ENCODE peak calls at places on chromosomes 2 and 18, in five cellular contexts. C is PC-9, I is cardiac muscle cell, U is mesendoderm, V is small intestine. T is an unnamed sample.

GRCh38 chr18:29605365-29605764 is 1428.4 kb upstream of the CDH2 start:
- DNase-seq in C (no peak), I (no peak), U (peak; percentile 15), V (no peak), T (no peak)

GRCh38 chr18:26227051-26227672 is 917 bp downstream of the TAF4B start:
- DNase-seq in C (no peak), I (peak; percentile 14), U (peak; percentile 72), V (no peak), T (no peak)

GRCh38 chr2:221961561-221961960 is 337.2 kb downstream of the PAX3 start:
- DNase-seq in C (no peak), I (no peak), U (no peak), V (no peak), T (no peak)

GRCh38 chr2:68632026-68632425 is 11.4 kb upstream of the PROKR1 start:
- DNase-seq in C (no peak), I (peak; percentile 16), U (no peak), V (no peak), T (no peak)

GRCh38 chr2:191114403-191114886 is 36.3 kb downstream of the STAT4 start:
- DNase-seq in C (no peak), I (peak; percentile 32), U (no peak), V (peak; percentile 12), T (no peak)

GRCh38 chr2:12896283-12897014 is 179.7 kb downstream of the TRIB2 start:
- DNase-seq in C (no peak), I (no peak), U (no peak), V (no peak), T (no peak)

GRCh38 chr2:127293386-127293757 is 572 bp downstream of the ERCC3 start:
- DNase-seq in C (no peak), I (no peak), U (peak; percentile 19), V (no peak), T (no peak)

GRCh38 chr2:10984418-10985130 is 72.8 kb downstream of the KCNF1 start:
- DNase-seq in C (no peak), I (no peak), U (no peak), V (no peak), T (no peak)

GRCh38 chr2:104043864-104044263 is 810.1 kb upstream of the POU3F3 start:
- DNase-seq in C (no peak), I (no peak), U (no peak), V (no peak), T (no peak)

GRCh38 chr2:143688248-143688647 is 559.0 kb downstream of the ARHGAP15 start:
- DNase-seq in C (no peak), I (no peak), U (no peak), V (no peak), T (no peak)

GRCh38 chr2:239302083-239302807 is 98.6 kb downstream of the HDAC4 start:
- DNase-seq in C (no peak), I (no peak), U (no peak), V (no peak), T (no peak)

GRCh38 chr2:48768669-48769068 is 13.1 kb upstream of the LHCGR start:
- DNase-seq in C (no peak), I (no peak), U (peak; percentile 63), V (no peak), T (no peak)

GRCh38 chr2:203720011-203720410 is 13.6 kb downstream of the CD28 start:
- DNase-seq in C (no peak), I (no peak), U (peak; percentile 91), V (peak; percentile 32), T (no peak)

GRCh38 chr18:3874593-3874992 is 424.6 kb downstream of the TGIF1 start:
- DNase-seq in C (no peak), I (no peak), U (no peak), V (no peak), T (no peak)

GRCh38 chr18:48622911-48623431 is 84.1 kb downstream of the CTIF start:
- DNase-seq in C (peak; percentile 54), I (no peak), U (peak; percentile 89), V (no peak), T (peak; percentile 82)

GRCh38 chr2:85308951-85309555 is 18.7 kb downstream of the TGOLN2 start:
- DNase-seq in C (no peak), I (peak; percentile 69), U (no peak), V (no peak), T (no peak)

GRCh38 chr2:216665240-216665639 is 30.1 kb downstream of the IGFBP5 start:
- DNase-seq in C (peak; percentile 81), I (peak; percentile 68), U (peak; percentile 88), V (peak; percentile 76), T (no peak)

GRCh38 chr18:48833701-48834394 is 116.9 kb downstream of the SMAD7 start:
- DNase-seq in C (no peak), I (peak; percentile 27), U (no peak), V (peak; percentile 41), T (no peak)

GRCh38 chr2:109692013-109692738 is 78.0 kb downstream of the SOWAHC start:
- DNase-seq in C (no peak), I (peak; percentile 38), U (no peak), V (no peak), T (no peak)

GRCh38 chr2:113980946-113981345 is 91.1 kb downstream of the ACTR3 start:
- DNase-seq in C (no peak), I (peak; percentile 87), U (no peak), V (no peak), T (no peak)

GRCh38 chr2:122063716-122064115 is 308.3 kb downstream of the TSN start:
- DNase-seq in C (no peak), I (no peak), U (no peak), V (no peak), T (no peak)

GRCh38 chr2:161796192-161796591 is 172.0 kb downstream of the SLC4A10 start:
- DNase-seq in C (no peak), I (peak; percentile 24), U (no peak), V (peak; percentile 1), T (no peak)

GRCh38 chr2:114925296-114926255 is 483.1 kb downstream of the DPP10 start:
- DNase-seq in C (no peak), I (no peak), U (no peak), V (no peak), T (no peak)

GRCh38 chr2:229392214-229392613 is 121.1 kb upstream of the PID1 start:
- DNase-seq in C (no peak), I (peak; percentile 84), U (no peak), V (no peak), T (no peak)

GRCh38 chr2:1609706-1610485 is 134.4 kb downstream of the PXDN start:
- DNase-seq in C (no peak), I (no peak), U (no peak), V (no peak), T (no peak)

GRCh38 chr2:219453691-219454131 is 19.1 kb downstream of the SPEG start:
- DNase-seq in C (peak; percentile 59), I (peak; percentile 95), U (peak; percentile 50), V (no peak), T (peak; percentile 24)

GRCh38 chr2:37585982-37586621 is 85.3 kb downstream of the CDC42EP3 start:
- DNase-seq in C (peak; percentile 43), I (peak; percentile 76), U (no peak), V (peak; percentile 43), T (peak; percentile 63)

GRCh38 chr18:48003426-48004349 is 73.2 kb upstream of the SMAD2 start:
- DNase-seq in C (peak; percentile 44), I (peak; percentile 52), U (peak; percentile 56), V (peak; percentile 60), T (no peak)

GRCh38 chr2:214246417-214246816 is 164.4 kb upstream of the VWC2L start:
- DNase-seq in C (no peak), I (no peak), U (no peak), V (no peak), T (no peak)

DNA sequence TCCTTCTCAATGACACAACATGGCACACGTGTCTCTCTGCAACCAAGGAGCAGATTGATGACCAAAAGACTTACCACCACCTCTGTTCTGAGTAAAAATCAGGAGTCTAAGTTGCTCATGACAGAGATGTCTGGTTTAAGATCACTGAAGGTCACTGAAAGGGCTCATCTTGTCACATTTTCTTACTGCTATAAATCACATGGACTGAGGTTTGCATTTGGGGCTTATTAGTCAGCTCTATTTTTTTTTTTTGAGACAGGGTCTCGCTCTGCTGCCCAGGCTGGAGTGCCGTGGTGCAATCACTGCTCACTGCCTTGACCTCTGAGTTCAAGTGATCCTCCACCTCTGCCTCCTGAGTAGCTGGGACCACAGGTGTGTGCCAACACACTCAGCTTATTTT is 19.4 kb downstream of the CFLAR start:
- DNase-seq in C (no peak), I (no peak), U (no peak), V (no peak), T (no peak)
- H3K4me3 ChIP-seq in C (no peak overlapping the region), I (no peak overlapping the region), U (no peak overlapping the region), V (no peak overlapping the region), T (no peak overlapping the region)

DNA sequence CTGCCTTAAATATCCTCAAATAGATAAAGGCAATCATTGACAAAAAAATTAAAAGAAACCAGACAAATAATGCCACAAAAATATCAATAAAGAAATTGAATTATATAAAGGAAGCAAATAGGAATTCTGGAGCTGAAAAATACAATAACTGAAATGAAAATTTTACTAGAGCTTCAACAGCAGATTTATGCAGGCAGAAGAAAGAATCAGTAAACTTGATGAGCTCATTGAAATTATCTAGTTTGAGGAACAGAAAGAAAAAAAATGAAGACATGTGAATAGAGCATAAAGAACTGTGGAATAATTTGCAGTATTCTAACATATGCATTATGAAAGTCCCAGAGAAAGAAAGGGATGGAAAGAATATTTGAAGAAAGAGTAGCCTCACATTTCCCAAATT is 41.9 kb upstream of the ZCCHC2 start:
- DNase-seq in C (no peak), I (no peak), U (no peak), V (no peak), T (no peak)
- H3K36me3 ChIP-seq in C (no peaks in the 10 kb centered on the region), I (no peaks in the 10 kb centered on the region), U (no peaks in the 10 kb centered on the region), V (no peaks in the 10 kb centered on the region), T (no peaks in the 10 kb centered on the region)

GRCh38 chr2:165289069-165289468 is 49.9 kb downstream of the SCN2A start:
- DNase-seq in C (no peak), I (no peak), U (no peak), V (no peak), T (no peak)
- H3K4me3 ChIP-seq in C (no peak overlapping the region), I (no peak overlapping the region), U (no peak overlapping the region), V (no peak overlapping the region), T (no peak overlapping the region)

GRCh38 chr2:233844836-233845235 is 9.5 kb downstream of the HJURP start:
- DNase-seq in C (no peak), I (no peak), U (no peak), V (no peak), T (no peak)
- H3K36me3 ChIP-seq in C (peaks cover 88% of the 10 kb centered on the region), I (peaks cover 30% of the 10 kb centered on the region), U (peaks cover 53% of the 10 kb centered on the region), V (no peaks in the 10 kb centered on the region), T (peaks cover 100% of the 10 kb centered on the region)

T was measured in SJSA1.